ENCODE peak calls at places on chromosomes 3 and 15, in seven cellular contexts. Y is ovary; H is progenitor cell of endocrine pancreas; Q is activated T-cell treated with anti-CD3 and anti-CD28 coated beads, Interleukin-2, amount 50 U/mL, for 72 hours; L is NCI-H1694 treated with DMSO at 0.1 percent for 48 hours; G is NCI-H1105; I is H1. S is an unnamed sample.

GRCh38 chr3:30263238-30263920 is 343.0 kb upstream of the TGFBR2 start:
- DNase-seq in Q (no peak), L (no peak), G (no peak), H (no peak), Y (no peak), I (no peak), S (no peak)

GRCh38 chr15:70835415-70835814 is 18.5 kb downstream of the LARP6 start:
- DNase-seq in Y (peak), H (no peak), G (no peak), I (no peak), L (no peak), Q (no peak), S (no peak)

GRCh38 chr15:44584162-44584749 is 47.3 kb downstream of the EIF3J start:
- DNase-seq in Q (peak), I (peak), G (no peak), Y (no peak), L (peak), H (no peak), S (peak)

GRCh38 chr3:196192036-196193001 is 18.9 kb downstream of the ZDHHC19 start:
- DNase-seq in G (no peak), I (no peak), Q (peak), Y (no peak), H (no peak), L (no peak), S (no peak)

GRCh38 chr3:5123937-5124336 is 1.8 kb downstream of the ARL8B start:
- DNase-seq in G (no peak), H (no peak), Y (no peak), Q (no peak), I (no peak), L (no peak), S (no peak)

GRCh38 chr15:69414702-69415161 is 583 bp downstream of the KIF23 start:
- DNase-seq in L (no peak), G (no peak), I (no peak), Q (peak), H (peak), Y (peak), S (no peak)

GRCh38 chr3:69324362-69325025 is 61.4 kb downstream of the FRMD4B start:
- DNase-seq in Q (peak), I (peak), G (no peak), L (no peak), H (no peak), Y (no peak), S (no peak)

GRCh38 chr3:194244167-194244566 is 107.0 kb downstream of the CPN2 start:
- DNase-seq in L (no peak), I (no peak), Q (no peak), G (no peak), Y (no peak), H (no peak), S (no peak)

GRCh38 chr3:196186661-196187573 is 24.3 kb downstream of the ZDHHC19 start:
- DNase-seq in Y (no peak), G (peak), Q (no peak), L (peak), I (peak), H (no peak), S (no peak)

GRCh38 chr3:140290105-140290504 is 355.1 kb downstream of the CLSTN2 start:
- DNase-seq in Y (no peak), G (no peak), I (no peak), H (no peak), L (no peak), Q (no peak), S (no peak)

GRCh38 chr3:139123377-139124095 is 78.8 kb upstream of the PRR23C start:
- DNase-seq in H (no peak), Y (no peak), Q (no peak), I (no peak), L (peak), G (no peak), S (no peak)

GRCh38 chr3:40313975-40314860 is 4.7 kb downstream of the EIF1B start:
- DNase-seq in I (no peak), H (no peak), Q (no peak), L (no peak), Y (no peak), G (no peak), S (no peak)

S was measured in upper lobe of right lung.